ENCODE peak calls at places on chromosomes 6 and 20, in seven cellular contexts. M is PC-3, T is endothelial cell of umbilical vein, P is left ventricle myocardium inferior, W is esophagus muscularis mucosa, N is fibroblast of lung, C is cardiac muscle cell. F is an unnamed sample. For H3K9me3, the result is how much of the 10 kb centered on the place peaks cover.

GRCh38 chr6:104957301-104958177 is 632 bp downstream of the LIN28B start:
- DNase-seq in M (no peak), T (no peak), P (no peak), W (no peak), N (no peak), C (no peak), F (no peak)

GRCh38 chr6:3355358-3356055 is 96.8 kb downstream of the PSMG4 start:
- DNase-seq in M (peak), T (peak), P (no peak), W (peak), N (no peak), C (no peak), F (peak)

GRCh38 chr6:106253731-106254130 is 71.8 kb downstream of the ATG5 start:
- DNase-seq in M (peak), T (no peak), P (no peak), W (no peak), N (no peak), C (no peak), F (no peak)

GRCh38 chr6:163392533-163392932 is 22.0 kb upstream of the QKI start:
- DNase-seq in M (peak), T (peak), P (no peak), W (no peak), N (peak), C (peak), F (no peak)

GRCh38 chr6:154605207-154605877 is 94.9 kb upstream of the CNKSR3 start:
- DNase-seq in M (peak), T (no peak), P (no peak), W (no peak), N (no peak), C (no peak), F (no peak)

GRCh38 chr6:81226957-81227356 is 525.5 kb downstream of the TENT5A start:
- DNase-seq in M (no peak), T (no peak), P (no peak), W (no peak), N (no peak), C (no peak), F (no peak)

GRCh38 chr6:115690854-115691253 is 369.8 kb downstream of the FRK start:
- DNase-seq in M (no peak), T (no peak), P (no peak), W (no peak), N (no peak), C (no peak), F (no peak)

GRCh38 chr6:20490591-20490990 is 43.7 kb upstream of the CDKAL1 start:
- DNase-seq in M (no peak), T (no peak), P (no peak), W (no peak), N (no peak), C (no peak), F (no peak)

GRCh38 chr6:5143625-5144311 is 58.6 kb downstream of the PPP1R3G start:
- DNase-seq in M (peak), T (peak), P (peak), W (peak), N (peak), C (peak), F (peak)

GRCh38 chr6:111843347-111844147 is 29.7 kb downstream of the FYN start:
- DNase-seq in M (no peak), T (no peak), P (no peak), W (peak), N (no peak), C (no peak), F (peak)

GRCh38 chr20:8148501-8148900 is 16.4 kb downstream of the PLCB1 start:
- DNase-seq in M (peak), T (peak), P (no peak), W (no peak), N (no peak), C (no peak), F (no peak)

GRCh38 chr6:23533954-23534725 is 591.9 kb upstream of the NRSN1 start:
- DNase-seq in M (peak), T (no peak), P (no peak), W (no peak), N (no peak), C (peak), F (no peak)

GRCh38 chr6:13913226-13914001 is 11.3 kb upstream of the RNF182 start:
- DNase-seq in M (no peak), T (no peak), P (no peak), W (no peak), N (no peak), C (no peak), F (no peak)

GRCh38 chr6:69961251-69961650 is 94.9 kb downstream of the COL19A1 start:
- DNase-seq in M (no peak), T (no peak), P (no peak), W (no peak), N (no peak), C (no peak), F (no peak)

GRCh38 chr6:147933201-147933600 is 409.4 kb upstream of the SASH1 start:
- DNase-seq in M (no peak), T (no peak), P (no peak), W (no peak), N (no peak), C (no peak), F (no peak)

GRCh38 chr20:57609842-57610167 is 10.4 kb downstream of the ZBP1 start:
- DNase-seq in M (no peak), T (no peak), P (no peak), W (no peak), N (no peak), C (no peak), F (no peak)

GRCh38 chr20:12927489-12927888 is 81.3 kb upstream of the SPTLC3 start:
- DNase-seq in M (peak), T (peak), P (no peak), W (no peak), N (no peak), C (peak), F (no peak)

GRCh38 chr20:32971703-32972161 is 32.5 kb downstream of the SUN5 start:
- DNase-seq in M (no peak), T (no peak), P (no peak), W (peak), N (no peak), C (no peak), F (no peak)

GRCh38 chr6:150027806-150028565 is 2.7 kb upstream of the RAET1L start:
- DNase-seq in M (no peak), T (no peak), P (no peak), W (no peak), N (no peak), C (no peak), F (no peak)

GRCh38 chr6:126477678-126478077 is 137.8 kb downstream of the CENPW start:
- DNase-seq in M (no peak), T (no peak), P (no peak), W (no peak), N (no peak), C (no peak), F (no peak)

GRCh38 chr20:17225891-17226409 is 890 bp upstream of the PCSK2 start:
- DNase-seq in M (no peak), T (no peak), P (no peak), W (no peak), N (no peak), C (no peak), F (no peak)

GRCh38 chr6:89488438-89488837 is 55.5 kb downstream of the ANKRD6 start:
- DNase-seq in M (no peak), T (no peak), P (no peak), W (no peak), N (no peak), C (no peak), F (no peak)

GRCh38 chr6:44237813-44238433 is 9.0 kb upstream of the HSP90AB1 start:
- DNase-seq in M (peak), T (peak), P (peak), W (peak), N (peak), C (peak), F (peak)

GRCh38 chr6:125262026-125263013 is 39.4 kb downstream of the HDDC2 start:
- DNase-seq in M (no peak), T (no peak), P (no peak), W (no peak), N (peak), C (peak), F (no peak)

GRCh38 chr6:30990422-30991086 is 7.0 kb downstream of the MUC21 start:
- DNase-seq in M (no peak), T (no peak), P (no peak), W (no peak), N (no peak), C (no peak), F (no peak)

GRCh38 chr6:159257846-159258245 is 88.6 kb downstream of the FNDC1 start:
- DNase-seq in M (no peak), T (no peak), P (no peak), W (no peak), N (no peak), C (peak), F (no peak)

GRCh38 chr6:7703148-7703680 is 22.7 kb upstream of the BMP6 start:
- DNase-seq in M (no peak), T (no peak), P (no peak), W (peak), N (no peak), C (no peak), F (no peak)

GRCh38 chr20:5426026-5426425 is 109.3 kb upstream of the PROKR2 start:
- DNase-seq in M (no peak), T (no peak), P (no peak), W (peak), N (no peak), C (no peak), F (no peak)

GRCh38 chr20:31430568-31431095 is 9.8 kb upstream of the DEFB123 start:
- DNase-seq in M (no peak), T (no peak), P (no peak), W (no peak), N (no peak), C (no peak), F (no peak)

GRCh38 chr6:148971027-148971927 is 224.4 kb downstream of the UST start:
- DNase-seq in M (peak), T (no peak), P (no peak), W (no peak), N (no peak), C (no peak), F (no peak)

GRCh38 chr6:35154947-35155346 is 13.8 kb upstream of the TCP11 start:
- DNase-seq in M (no peak), T (no peak), P (no peak), W (no peak), N (no peak), C (no peak), F (no peak)

GRCh38 chr6:71203211-71203610 is 85.4 kb upstream of the OGFRL1 start:
- DNase-seq in M (no peak), T (no peak), P (no peak), W (no peak), N (no peak), C (no peak), F (no peak)

GRCh38 chr6:19327246-19327645 is 509.9 kb upstream of the ID4 start:
- DNase-seq in M (peak), T (no peak), P (no peak), W (no peak), N (peak), C (peak), F (no peak)

GRCh38 chr20:34415079-34415478 is 52.0 kb downstream of the ITCH start:
- DNase-seq in M (no peak), T (peak), P (no peak), W (no peak), N (no peak), C (no peak), F (no peak)

GRCh38 chr6:157209865-157210530 is 113.3 kb downstream of the TMEM242 start:
- DNase-seq in M (no peak), T (no peak), P (no peak), W (no peak), N (no peak), C (no peak), F (no peak)

GRCh38 chr6:157213897-157214296 is 109.4 kb downstream of the TMEM242 start:
- DNase-seq in M (no peak), T (no peak), P (no peak), W (no peak), N (no peak), C (no peak), F (no peak)

GRCh38 chr6:157213426-157213825 is 109.9 kb downstream of the TMEM242 start:
- DNase-seq in M (no peak), T (no peak), P (no peak), W (no peak), N (no peak), C (no peak), F (no peak)

GRCh38 chr6:157210954-157211353 is 112.4 kb downstream of the TMEM242 start:
- DNase-seq in M (no peak), T (no peak), P (no peak), W (no peak), N (no peak), C (no peak), F (no peak)

DNA sequence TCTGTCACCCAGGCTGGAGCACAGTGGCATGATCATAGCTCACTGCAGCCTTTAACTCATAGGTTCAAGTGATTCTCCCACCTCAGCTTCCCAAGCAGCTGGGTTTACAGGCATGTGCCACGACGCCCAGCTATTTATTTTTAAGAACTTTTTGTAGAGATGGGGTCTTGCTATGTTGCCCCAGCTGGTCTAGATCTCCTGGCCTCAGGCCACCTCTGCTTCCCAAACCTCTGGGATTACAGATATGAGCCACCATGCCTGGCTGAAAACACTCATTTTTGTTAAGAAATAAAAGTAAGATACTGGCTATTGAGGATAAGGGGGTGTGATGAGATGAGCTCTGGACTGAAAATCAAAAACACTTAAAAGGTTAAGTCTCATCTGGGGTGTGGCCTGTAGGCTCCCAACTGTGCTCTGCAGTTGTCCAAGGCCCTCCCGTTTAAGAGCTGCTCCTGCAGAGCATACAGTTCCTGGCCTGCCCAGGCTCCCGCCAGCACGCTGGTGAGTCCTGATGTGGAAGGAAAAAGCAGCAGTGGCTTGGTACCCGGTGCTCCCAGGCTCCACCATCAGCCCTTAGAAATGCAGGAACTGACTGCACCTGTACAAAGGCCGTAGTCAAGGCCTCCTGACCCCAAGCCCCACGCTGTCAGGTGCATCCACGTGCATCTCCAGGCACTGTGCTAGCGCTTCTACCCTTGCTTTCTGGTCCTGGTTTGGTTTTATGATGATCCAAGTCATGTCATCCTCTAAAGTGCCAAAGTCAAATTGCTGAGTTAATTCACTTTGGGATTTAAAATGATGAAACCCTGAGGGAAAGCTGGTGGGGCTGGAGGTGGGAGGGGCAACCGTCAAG is 111.5 kb downstream of the TMEM242 start:
- DNase-seq in M (no peak), T (no peak), P (no peak), W (no peak), N (no peak), C (no peak), F (no peak)
- TF ChIP-seq CTCF in M (no peak), T (no peak), P (no peak), W (no peak), N (no peak), C (no peak), F (no peak)

GRCh38 chr6:84074988-84075781 is 41.6 kb downstream of the MRAP2 start:
- DNase-seq in M (peak), T (peak), P (no peak), W (no peak), N (no peak), C (peak), F (no peak)
- H3K9me3 ChIP-seq in M (under half), T (under half), P (under half), W (under half), N (under half), C (under half), F (under half)

GRCh38 chr6:155829646-155830045 is 374.0 kb upstream of the NOX3 start:
- DNase-seq in M (no peak), T (no peak), P (no peak), W (no peak), N (no peak), C (no peak), F (no peak)

GRCh38 chr6:155837474-155837873 is 381.8 kb upstream of the NOX3 start:
- DNase-seq in M (no peak), T (no peak), P (no peak), W (no peak), N (no peak), C (no peak), F (no peak)

GRCh38 chr6:155828989-155829388 is 373.4 kb upstream of the NOX3 start:
- DNase-seq in M (no peak), T (no peak), P (no peak), W (no peak), N (no peak), C (no peak), F (no peak)

GRCh38 chr6:155832596-155832995 is 377.0 kb upstream of the NOX3 start:
- DNase-seq in M (peak), T (peak), P (no peak), W (no peak), N (peak), C (peak), F (no peak)
- TF ChIP-seq CTCF in M (peak), T (no peak), P (no peak), W (no peak), N (peak), C (no peak), F (no peak)

GRCh38 chr6:358432-358831 is 33.1 kb upstream of the IRF4 start:
- DNase-seq in M (no peak), T (no peak), P (no peak), W (no peak), N (no peak), C (no peak), F (no peak)

GRCh38 chr6:355809-356208 is 35.7 kb upstream of the IRF4 start:
- DNase-seq in M (no peak), T (no peak), P (no peak), W (no peak), N (no peak), C (no peak), F (no peak)

GRCh38 chr6:356828-357251 is 34.7 kb upstream of the IRF4 start:
- DNase-seq in M (no peak), T (no peak), P (peak), W (no peak), N (no peak), C (no peak), F (no peak)

GRCh38 chr6:357791-358341 is 33.7 kb upstream of the IRF4 start:
- DNase-seq in M (no peak), T (no peak), P (no peak), W (no peak), N (no peak), C (no peak), F (no peak)

DNA sequence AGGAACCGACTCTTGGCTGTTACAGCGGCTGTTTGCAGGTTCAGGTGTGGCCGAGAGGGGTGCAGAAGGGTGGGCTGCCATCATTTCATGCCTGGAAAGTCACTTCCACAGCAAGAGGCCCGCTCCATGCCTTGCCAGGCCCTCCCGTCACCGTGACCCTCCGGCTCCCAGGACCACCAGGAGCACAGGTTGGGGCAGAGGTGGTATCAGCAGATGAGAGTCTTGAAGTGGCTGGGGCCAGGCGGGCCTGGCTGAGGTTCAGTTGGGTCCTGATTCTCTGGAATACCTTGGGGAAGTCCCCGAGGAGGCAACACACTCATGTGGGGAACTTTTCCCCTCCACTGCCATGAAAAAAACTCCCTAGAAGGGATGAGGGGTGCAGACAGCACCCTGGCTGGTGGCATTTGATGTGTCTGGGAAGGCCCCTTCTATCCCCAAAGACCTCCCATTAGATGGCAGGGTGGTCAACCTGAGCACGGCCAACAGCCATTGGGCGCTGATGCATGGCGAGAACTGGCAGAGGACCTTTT is 34.2 kb upstream of the IRF4 start:
- DNase-seq in M (no peak), T (no peak), P (no peak), W (no peak), N (no peak), C (no peak), F (no peak)
- H3K9me3 ChIP-seq in M (under half), T (under half), P (under half), W (under half), N (under half), C (under half), F (under half)

GRCh38 chr6:151054304-151054703 is 185.5 kb upstream of the AKAP12 start:
- DNase-seq in M (no peak), T (peak), P (peak), W (peak), N (peak), C (peak), F (no peak)

GRCh38 chr6:151051164-151051563 is 185.7 kb downstream of the MTHFD1L start:
- DNase-seq in M (no peak), T (no peak), P (no peak), W (no peak), N (no peak), C (no peak), F (no peak)

GRCh38 chr6:151056230-151056907 is 183.4 kb upstream of the AKAP12 start:
- DNase-seq in M (no peak), T (no peak), P (no peak), W (peak), N (no peak), C (no peak), F (no peak)

DNA sequence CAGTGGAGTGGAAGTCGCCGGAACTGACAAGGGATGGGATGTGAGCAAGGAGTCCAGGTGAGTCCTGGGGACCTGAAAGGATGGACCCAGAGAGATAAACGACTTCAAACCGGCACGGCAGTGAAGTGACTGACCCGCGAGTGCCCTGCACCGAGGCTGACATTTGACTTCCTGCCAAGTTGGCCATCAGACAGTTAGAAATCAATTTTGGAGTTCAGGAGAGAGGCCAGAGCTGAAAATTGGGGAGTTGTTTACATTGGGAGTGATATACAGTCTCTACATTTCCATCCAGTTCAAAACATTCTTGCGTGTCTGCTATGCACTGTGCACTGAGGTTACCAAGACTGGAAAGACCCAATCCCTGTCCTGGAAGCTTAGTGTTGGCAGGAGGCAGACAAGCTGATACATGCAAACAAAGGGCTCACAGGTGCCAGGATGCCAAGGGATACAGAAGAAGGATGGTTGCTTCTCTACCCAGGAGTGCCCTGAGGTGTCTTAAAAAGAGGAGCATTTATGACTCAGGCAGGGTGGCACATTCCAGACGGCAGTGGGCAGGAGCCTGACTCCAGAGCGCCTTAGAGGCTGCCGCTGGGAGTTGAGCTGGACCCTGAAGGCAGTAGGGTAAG is 186.6 kb downstream of the MTHFD1L start:
- DNase-seq in M (peak), T (no peak), P (no peak), W (no peak), N (no peak), C (no peak), F (no peak)
- TF ChIP-seq CTCF in M (no peak), T (no peak), P (no peak), W (no peak), N (no peak), C (no peak), F (no peak)

GRCh38 chr6:86148586-86148985 is 505.9 kb upstream of the SYNCRIP start:
- DNase-seq in M (no peak), T (no peak), P (no peak), W (no peak), N (no peak), C (no peak), F (no peak)
- H3K9me3 ChIP-seq in M (under half), T (under half), P (under half), W (under half), N (under half), C (under half), F (under half)

GRCh38 chr20:3889489-3890409 is 562 bp downstream of the PANK2 start:
- DNase-seq in M (peak), T (peak), P (peak), W (no peak), N (no peak), C (no peak), F (peak)
- TF ChIP-seq CTCF in M (no peak), T (no peak), P (no peak), W (no peak), N (no peak), C (no peak), F (no peak)